ENCODE peak calls at places on chromosomes 16 and 17, in nine cellular contexts. H is neural progenitor cell, T is K562, Y is GM10248, N is glutamatergic neuron, Z is A549, R is spleen, E is prostate gland, F is suprapubic skin. M is an unnamed sample.

GRCh38 chr16:83344014-83344413 is 463.8 kb upstream of the HSBP1 start:
- DNase-seq in H (no peak), T (no peak), Y (no peak), N (no peak), Z (no peak), R (no peak), E (no peak), F (no peak), M (no peak)

GRCh38 chr16:85888405-85889331 is 10.3 kb upstream of the IRF8 start:
- DNase-seq in H (no peak), T (no peak), Y (peak), N (no peak), Z (peak), R (no peak), E (no peak), F (no peak), M (no peak)

GRCh38 chr17:45855691-45856315 is 11.1 kb downstream of the SPPL2C start:
- DNase-seq in H (no peak), T (no peak), Y (no peak), N (no peak), Z (no peak), R (no peak), E (no peak), F (no peak), M (no peak)

GRCh38 chr16:62135903-62136302 is 99.7 kb upstream of the CDH8 start:
- DNase-seq in H (no peak), T (no peak), Y (no peak), N (no peak), Z (no peak), R (no peak), E (no peak), F (no peak), M (no peak)

GRCh38 chr17:77329741-77330531 is 189.2 kb downstream of the SEC14L1 start:
- DNase-seq in H (no peak), T (no peak), Y (no peak), N (no peak), Z (no peak), R (peak), E (no peak), F (peak), M (no peak)

GRCh38 chr17:39462644-39463375 is 1.5 kb downstream of the CDK12 start:
- DNase-seq in H (peak), T (peak), Y (no peak), N (peak), Z (no peak), R (peak), E (no peak), F (peak), M (no peak)

GRCh38 chr17:81002409-81003361 is 11.0 kb downstream of the CHMP6 start:
- DNase-seq in H (no peak), T (peak), Y (no peak), N (no peak), Z (no peak), R (peak), E (no peak), F (peak), M (peak)

GRCh38 chr17:12133183-12133582 is 112.5 kb downstream of the MAP2K4 start:
- DNase-seq in H (no peak), T (no peak), Y (no peak), N (no peak), Z (no peak), R (no peak), E (no peak), F (no peak), M (no peak)

GRCh38 chr17:43356999-43357398 is 41.8 kb upstream of the ARL4D start:
- DNase-seq in H (no peak), T (no peak), Y (no peak), N (no peak), Z (peak), R (no peak), E (no peak), F (no peak), M (no peak)

GRCh38 chr17:81841866-81842265 is 7.0 kb upstream of the PPP1R27 start:
- DNase-seq in H (no peak), T (no peak), Y (no peak), N (no peak), Z (no peak), R (no peak), E (no peak), F (no peak), M (no peak)

GRCh38 chr17:78159575-78160158 is 8.7 kb upstream of the SYNGR2 start:
- DNase-seq in H (no peak), T (no peak), Y (no peak), N (no peak), Z (no peak), R (no peak), E (peak), F (no peak), M (no peak)

GRCh38 chr17:38915639-38915995 is 9.8 kb upstream of the LASP1NB start:
- DNase-seq in H (no peak), T (no peak), Y (no peak), N (no peak), Z (no peak), R (peak), E (no peak), F (no peak), M (no peak)

GRCh38 chr17:36000730-36001108 is 634 bp downstream of the CCL15 start:
- DNase-seq in H (no peak), T (no peak), Y (no peak), N (no peak), Z (no peak), R (no peak), E (no peak), F (no peak), M (no peak)

GRCh38 chr17:10105513-10106001 is 92.8 kb downstream of the GAS7 start:
- DNase-seq in H (no peak), T (no peak), Y (no peak), N (no peak), Z (no peak), R (no peak), E (no peak), F (no peak), M (peak)

GRCh38 chr17:41592601-41593305 is 6.1 kb upstream of the KRT14 start:
- DNase-seq in H (peak), T (no peak), Y (no peak), N (no peak), Z (no peak), R (no peak), E (no peak), F (no peak), M (no peak)

GRCh38 chr17:50763716-50764450 is 3.4 kb downstream of the ANKRD40CL start:
- DNase-seq in H (no peak), T (no peak), Y (no peak), N (no peak), Z (no peak), R (peak), E (peak), F (no peak), M (no peak)

GRCh38 chr17:3826191-3826590 is 19.9 kb downstream of the NCBP3 start:
- DNase-seq in H (no peak), T (no peak), Y (no peak), N (no peak), Z (no peak), R (no peak), E (no peak), F (no peak), M (no peak)

GRCh38 chr16:67397451-67397801 is 4.1 kb upstream of the TPPP3 start:
- DNase-seq in H (no peak), T (no peak), Y (no peak), N (no peak), Z (no peak), R (peak), E (no peak), F (peak), M (no peak)

GRCh38 chr16:805474-805873 is 4.9 kb upstream of the GNG13 start:
- DNase-seq in H (no peak), T (no peak), Y (no peak), N (no peak), Z (no peak), R (no peak), E (no peak), F (no peak), M (no peak)

GRCh38 chr17:33269337-33270060 is 23.6 kb downstream of the ASIC2 start:
- DNase-seq in H (no peak), T (no peak), Y (no peak), N (no peak), Z (no peak), R (no peak), E (no peak), F (no peak), M (no peak)

GRCh38 chr16:361872-362701 is 8.3 kb downstream of the MRPL28 start:
- DNase-seq in H (peak), T (peak), Y (peak), N (peak), Z (peak), R (peak), E (peak), F (no peak), M (no peak)

GRCh38 chr16:11835891-11836652 is 15.3 kb downstream of the RSL1D1 start:
- DNase-seq in H (no peak), T (peak), Y (no peak), N (no peak), Z (no peak), R (no peak), E (no peak), F (peak), M (no peak)

GRCh38 chr17:40471856-40472732 is 28.8 kb downstream of the IGFBP4 start:
- DNase-seq in H (no peak), T (no peak), Y (no peak), N (no peak), Z (no peak), R (no peak), E (no peak), F (no peak), M (no peak)

GRCh38 chr16:13067648-13068047 is 166.2 kb downstream of the SHISA9 start:
- DNase-seq in H (no peak), T (no peak), Y (no peak), N (no peak), Z (no peak), R (no peak), E (no peak), F (no peak), M (no peak)

GRCh38 chr16:19890901-19891300 is 6.3 kb upstream of the GPRC5B start:
- DNase-seq in H (no peak), T (no peak), Y (no peak), N (no peak), Z (no peak), R (no peak), E (no peak), F (no peak), M (no peak)

GRCh38 chr17:32625971-32626370 is 139.2 kb downstream of the CDK5R1 start:
- DNase-seq in H (no peak), T (no peak), Y (no peak), N (no peak), Z (no peak), R (no peak), E (no peak), F (no peak), M (no peak)

GRCh38 chr17:75459590-75460267 is 3.3 kb downstream of the TMEM94 start:
- DNase-seq in H (no peak), T (no peak), Y (no peak), N (no peak), Z (no peak), R (no peak), E (no peak), F (no peak), M (no peak)

DNA sequence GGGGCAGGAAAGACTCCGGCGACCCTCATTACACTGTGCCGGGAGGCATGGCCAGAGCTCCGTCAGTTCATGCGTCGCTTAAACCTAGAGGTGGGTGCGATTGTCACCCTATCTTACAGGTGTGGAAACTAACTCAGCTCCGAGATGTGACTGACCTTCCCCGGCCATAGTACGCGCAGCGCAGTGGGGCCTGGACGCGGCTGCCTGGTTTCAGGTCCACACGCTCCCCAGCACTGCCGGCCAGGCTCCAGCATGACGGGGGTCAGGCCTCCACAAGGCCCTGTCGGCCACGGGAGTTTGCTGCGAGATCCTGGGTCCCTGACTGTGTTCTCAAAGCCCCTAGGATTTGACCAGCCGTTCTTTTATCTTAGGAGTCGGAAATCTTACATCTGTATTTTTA is 34.4 kb downstream of the JPH3 start:
- DNase-seq in H (no peak), T (no peak), Y (no peak), N (no peak), Z (no peak), R (no peak), E (no peak), F (no peak), M (no peak)
- TF ChIP-seq CTCF in H (no peak), T (no peak), Y (no peak), N (peak), Z (no peak), R (no peak), E (no peak), F (no peak), M (no peak)

GRCh38 chr16:15856901-15857778 is at the start of gene MYH11:
- DNase-seq in H (peak), T (no peak), Y (peak), N (peak), Z (no peak), R (no peak), E (no peak), F (no peak), M (no peak)
- TF ChIP-seq CTCF in H (peak), T (no peak), Y (no peak), N (no peak), Z (no peak), R (no peak), E (no peak), F (no peak), M (no peak)

GRCh38 chr16:78259883-78260282 is 160.4 kb downstream of the WWOX start:
- DNase-seq in H (peak), T (no peak), Y (no peak), N (no peak), Z (no peak), R (no peak), E (no peak), F (no peak), M (no peak)
- TF ChIP-seq CTCF in H (no peak), T (no peak), Y (no peak), N (no peak), Z (no peak), R (no peak), E (no peak), F (no peak), M (no peak)

GRCh38 chr17:2400474-2400866 is 390 bp downstream of the MNT start:
- DNase-seq in H (peak), T (peak), Y (no peak), N (peak), Z (no peak), R (peak), E (no peak), F (peak), M (no peak)

GRCh38 chr17:2400877-2401425 is at the start of gene MNT:
- DNase-seq in H (peak), T (peak), Y (peak), N (peak), Z (peak), R (peak), E (peak), F (peak), M (peak)

GRCh38 chr17:2398655-2399571 is 1.9 kb downstream of the MNT start:
- DNase-seq in H (peak), T (peak), Y (no peak), N (no peak), Z (peak), R (peak), E (peak), F (peak), M (no peak)

GRCh38 chr17:2398188-2398587 is 2.7 kb downstream of the MNT start:
- DNase-seq in H (no peak), T (no peak), Y (no peak), N (no peak), Z (no peak), R (no peak), E (no peak), F (no peak), M (no peak)

DNA sequence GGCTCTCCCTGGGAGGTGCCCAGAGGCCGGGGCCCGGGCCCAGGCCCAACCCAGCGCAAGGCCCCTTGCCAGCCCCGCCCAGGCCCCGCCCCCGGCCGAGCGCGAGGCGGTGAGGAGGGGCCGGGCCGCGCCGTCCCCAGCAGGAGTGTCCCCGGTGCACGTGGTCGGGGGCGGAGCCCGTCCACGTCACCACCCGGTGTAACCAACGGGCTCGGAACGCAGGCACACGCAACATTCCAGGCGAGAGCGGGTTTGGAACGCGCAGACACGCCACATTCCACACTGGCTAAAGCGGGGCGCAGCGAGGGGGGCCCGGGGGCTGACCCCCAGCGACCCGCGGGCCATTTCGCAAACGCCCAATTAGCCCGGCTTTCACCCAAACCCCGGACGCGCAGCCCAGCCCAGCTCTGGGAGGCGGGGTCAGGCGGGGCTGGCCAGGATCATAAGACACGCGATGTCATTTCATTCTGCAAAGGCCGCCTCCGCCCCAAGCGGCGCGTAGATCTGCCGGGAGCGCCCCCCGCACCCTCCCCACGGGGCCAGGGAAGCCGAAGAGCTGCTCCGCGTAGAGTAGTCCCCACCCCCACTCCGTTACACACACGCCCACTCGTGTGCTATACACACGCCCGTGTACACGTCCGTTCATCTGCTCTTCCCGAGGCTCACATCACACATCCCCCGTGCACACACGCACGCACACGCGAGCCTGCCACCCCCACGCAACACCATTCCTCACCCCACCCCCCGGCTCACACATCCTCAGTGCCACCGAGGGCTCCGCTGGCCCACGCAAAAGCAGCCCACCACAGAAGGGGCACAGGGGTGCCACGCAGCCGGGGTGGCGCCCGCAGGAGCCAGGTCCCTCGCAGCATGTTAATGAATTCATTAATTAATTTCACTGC is 1.0 kb downstream of the MNT start:
- DNase-seq in H (peak), T (peak), Y (peak), N (peak), Z (peak), R (peak), E (peak), F (peak), M (peak)
- TF ChIP-seq CTCF in H (no peak), T (no peak), Y (no peak), N (no peak), Z (no peak), R (no peak), E (no peak), F (no peak), M (no peak)

GRCh38 chr16:3400779-3401688 is at the start of the genes ZNF174 and ZSCAN32:
- DNase-seq in H (peak), T (peak), Y (peak), N (peak), Z (peak), R (peak), E (peak), F (peak), M (peak)

GRCh38 chr16:3400446-3400778 is 392 bp downstream of the ZSCAN32 start:
- DNase-seq in H (no peak), T (no peak), Y (no peak), N (no peak), Z (no peak), R (no peak), E (no peak), F (no peak), M (no peak)

DNA sequence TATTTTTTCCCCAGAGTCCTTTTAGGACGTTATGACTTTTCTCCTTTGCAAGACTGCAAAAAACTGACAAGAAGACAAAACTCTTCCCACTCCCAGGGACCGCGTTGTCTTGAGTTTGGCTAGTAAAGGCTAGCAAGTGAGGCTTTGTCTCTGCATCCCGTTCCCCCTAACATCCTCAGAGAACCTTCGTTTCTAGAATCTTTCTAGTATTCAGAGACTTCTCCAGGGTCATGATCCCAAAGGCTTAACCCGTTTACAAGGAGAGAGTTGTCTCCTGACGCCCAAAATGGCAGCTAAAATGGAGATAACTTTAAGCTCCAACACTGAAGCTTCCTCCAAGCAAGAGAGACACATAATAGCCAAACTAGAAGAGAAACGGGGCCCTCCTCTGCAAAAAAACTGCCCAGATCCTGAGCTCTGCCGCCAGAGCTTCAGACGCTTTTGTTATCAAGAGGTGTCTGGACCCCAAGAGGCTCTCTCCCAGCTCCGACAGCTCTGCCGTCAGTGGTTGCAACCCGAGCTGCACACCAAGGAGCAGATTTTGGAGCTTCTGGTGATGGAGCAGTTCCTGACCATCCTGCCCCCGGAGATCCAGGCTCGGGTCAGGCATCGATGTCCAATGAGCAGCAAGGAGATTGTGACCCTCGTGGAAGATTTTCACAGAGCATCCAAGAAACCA is 843 bp downstream of the ZNF174 start:
- DNase-seq in H (peak), T (peak), Y (peak), N (peak), Z (peak), R (peak), E (no peak), F (no peak), M (no peak)
- TF ChIP-seq CTCF in H (no peak), T (no peak), Y (no peak), N (no peak), Z (no peak), R (no peak), E (no peak), F (no peak), M (no peak)

DNA sequence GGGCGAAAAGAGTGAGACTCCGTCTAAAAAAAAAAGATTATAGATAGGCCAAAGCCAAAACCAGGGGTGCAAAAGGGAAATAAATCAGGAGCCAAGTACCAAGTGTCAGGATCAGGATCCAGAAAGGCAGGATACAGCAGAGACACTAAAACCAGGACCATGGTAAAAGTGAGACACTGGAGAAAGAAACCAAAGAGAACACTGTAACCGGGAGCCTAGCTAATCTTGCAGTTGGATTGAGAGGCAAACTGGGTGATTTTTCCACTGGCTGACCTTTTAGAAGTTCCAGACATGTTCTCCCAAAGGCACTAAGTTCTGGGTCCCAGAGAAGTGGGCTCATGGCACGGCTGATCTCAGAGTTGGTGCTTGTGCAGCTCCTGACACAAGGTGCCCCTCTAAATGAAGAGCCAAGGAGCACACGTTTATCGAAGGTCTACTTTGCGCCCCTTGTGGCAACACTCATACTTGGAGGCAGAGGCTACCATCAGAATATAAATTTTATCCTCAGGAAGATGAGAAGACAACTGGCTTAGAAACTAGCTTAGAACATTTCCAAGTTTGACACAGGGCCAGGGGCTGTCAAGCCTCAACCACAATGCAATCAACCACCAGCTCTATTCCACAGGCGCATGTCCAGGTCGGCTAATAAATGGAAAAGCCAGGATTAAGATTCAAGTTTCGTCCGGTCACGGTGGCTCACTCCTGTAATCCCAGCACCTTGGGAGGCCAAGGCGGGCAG is 27.5 kb upstream of the HELZ start:
- DNase-seq in H (peak), T (peak), Y (no peak), N (no peak), Z (peak), R (no peak), E (no peak), F (no peak), M (no peak)
- TF ChIP-seq CTCF in H (peak), T (peak), Y (peak), N (peak), Z (peak), R (no peak), E (no peak), F (no peak), M (no peak)